ENCODE peak calls at places on chromosomes 11 and 22, in six cellular contexts. K is Peyer's patch, P is neural progenitor cell, R is dorsolateral prefrontal cortex, T is fibroblast of pulmonary artery, E is uterus. W is an unnamed sample.

GRCh38 chr22:42080287-42080686 is 787 bp downstream of the SMDT1 start:
- DNase-seq in K (peak; percentile 66), R (peak; percentile 48), T (peak; percentile 60), E (no peak), P (peak; percentile 45), W (no peak)

GRCh38 chr22:44537016-44537936 is 39.2 kb upstream of the RTL6 start:
- DNase-seq in K (no peak), P (no peak), T (no peak), E (no peak), R (no peak), W (no peak)

GRCh38 chr11:76717369-76717768 is 46.8 kb upstream of the LRRC32 start:
- DNase-seq in K (no peak), T (no peak), P (no peak), E (no peak), R (no peak), W (no peak)

GRCh38 chr11:106061936-106062591 is 15.1 kb downstream of the KBTBD3 start:
- DNase-seq in R (no peak), E (no peak), K (no peak), P (no peak), T (no peak), W (no peak)

GRCh38 chr11:17703951-17704350 is 15.4 kb upstream of the MYOD1 start:
- DNase-seq in T (peak; percentile 23), E (no peak), K (no peak), P (no peak), R (no peak), W (no peak)

GRCh38 chr11:106986261-106986660 is 32.0 kb downstream of the GUCY1A2 start:
- DNase-seq in R (no peak), K (no peak), P (no peak), T (peak; percentile 68), E (no peak), W (no peak)

GRCh38 chr11:62574363-62575057 is 819 bp upstream of the EEF1G start:
- DNase-seq in E (peak; percentile 58), T (peak; percentile 25), R (peak; percentile 65), K (peak; percentile 63), P (peak; percentile 31), W (no peak)

GRCh38 chr22:49368221-49368975 is 459.3 kb downstream of the BRD1 start:
- DNase-seq in R (no peak), P (no peak), K (peak; percentile 30), E (no peak), T (no peak), W (peak; percentile 78)

GRCh38 chr11:12175694-12176241 is 65.4 kb downstream of the MICAL2 start:
- DNase-seq in T (peak; percentile 89), P (no peak), E (no peak), R (no peak), K (no peak), W (no peak)

GRCh38 chr22:24247011-24247507 is 2.2 kb upstream of the GGT5 start:
- DNase-seq in T (peak; percentile 40), R (no peak), E (no peak), P (no peak), K (no peak), W (no peak)

GRCh38 chr11:33735426-33736147 is 636 bp downstream of the CD59 start:
- DNase-seq in P (peak; percentile 59), K (peak; percentile 64), T (no peak), R (peak; percentile 26), E (no peak), W (no peak)

GRCh38 chr11:56885854-56886253 is 102.9 kb upstream of the OR5AK2 start:
- DNase-seq in E (no peak), T (no peak), R (no peak), K (no peak), P (no peak), W (no peak)

GRCh38 chr11:122751298-122752070 is 86.8 kb upstream of the CRTAM start:
- DNase-seq in P (no peak), R (no peak), K (no peak), E (no peak), T (no peak), W (no peak)

GRCh38 chr22:46079093-46079860 is 71.0 kb upstream of the PPARA start:
- DNase-seq in T (no peak), P (no peak), K (peak; percentile 46), R (no peak), E (peak; percentile 24), W (no peak)

GRCh38 chr11:64090811-64091516 is 55.2 kb downstream of the FLRT1 start:
- DNase-seq in E (no peak), P (peak; percentile 64), R (no peak), K (no peak), T (peak; percentile 69), W (no peak)

GRCh38 chr11:117273550-117274289 is 17.4 kb upstream of the BACE1-AS start:
- DNase-seq in E (no peak), K (no peak), P (no peak), R (no peak), T (peak; percentile 87), W (peak; percentile 11)

GRCh38 chr11:73294604-73295003 is 13.5 kb upstream of the ARHGEF17 start:
- DNase-seq in P (no peak), E (no peak), T (no peak), K (no peak), R (no peak), W (no peak)

GRCh38 chr11:64918056-64918455 is 1.0 kb upstream of the ATG2A start:
- DNase-seq in K (no peak), T (peak; percentile 63), E (no peak), P (peak; percentile 33), R (no peak), W (no peak)

GRCh38 chr11:8318536-8318935 is 54.9 kb upstream of the LMO1 start:
- DNase-seq in T (no peak), E (no peak), K (no peak), R (no peak), P (peak; percentile 85), W (no peak)

GRCh38 chr11:2928605-2929510 is at the start of gene PHLDA2:
- DNase-seq in R (peak; percentile 57), T (peak; percentile 71), E (no peak), K (peak; percentile 79), P (peak; percentile 64), W (no peak)

GRCh38 chr11:20134991-20135736 is 25.1 kb downstream of the DBX1 start:
- DNase-seq in R (no peak), P (no peak), E (no peak), K (no peak), T (no peak), W (no peak)

GRCh38 chr11:130023204-130023603 is 20.6 kb upstream of the PRDM10 start:
- DNase-seq in P (no peak), K (no peak), T (peak; percentile 59), E (no peak), R (no peak), W (peak; percentile 48)

GRCh38 chr22:38437416-38437815 is 17.6 kb downstream of the KCNJ4 start:
- DNase-seq in E (no peak), R (no peak), K (no peak), P (no peak), T (no peak), W (no peak)

GRCh38 chr11:15929371-15929801 is 427.0 kb downstream of the SOX6 start:
- DNase-seq in P (no peak), T (no peak), R (no peak), E (no peak), K (no peak), W (peak; percentile 65)

GRCh38 chr11:19460718-19461405 is 220.1 kb upstream of the E2F8 start:
- DNase-seq in R (no peak), E (no peak), K (no peak), P (no peak), T (peak; percentile 56), W (no peak)

GRCh38 chr11:84130646-84131427 is 844.7 kb upstream of the CCDC90B start:
- DNase-seq in K (no peak), R (no peak), P (no peak), T (no peak), E (no peak), W (no peak)

GRCh38 chr11:128555606-128556005 is 31.8 kb downstream of the ETS1 start:
- DNase-seq in T (peak; percentile 49), P (peak; percentile 29), E (no peak), R (no peak), K (no peak), W (no peak)

GRCh38 chr11:64226507-64227051 is 505 bp downstream of the NUDT22 start:
- DNase-seq in R (no peak), K (peak; percentile 89), T (no peak), P (no peak), E (peak; percentile 53), W (no peak)

GRCh38 chr11:115660072-115660805 is 156.0 kb upstream of the CADM1 start:
- DNase-seq in P (peak; percentile 62), E (no peak), T (no peak), R (no peak), K (no peak), W (no peak)

GRCh38 chr11:35488117-35488516 is 37.3 kb downstream of the PAMR1 start:
- DNase-seq in E (no peak), T (peak; percentile 25), P (no peak), R (no peak), K (no peak), W (no peak)

GRCh38 chr11:34238533-34238932 is 119.3 kb downstream of the ABTB2 start:
- DNase-seq in T (peak; percentile 87), K (no peak), R (no peak), E (no peak), P (no peak), W (no peak)

GRCh38 chr11:87083029-87083428 is 45.3 kb downstream of the TMEM135 start:
- DNase-seq in K (no peak), R (no peak), T (no peak), P (peak; percentile 84), E (no peak), W (no peak)

GRCh38 chr11:69434341-69434960 is 47.0 kb upstream of the LINC01488 start:
- DNase-seq in K (no peak), P (peak; percentile 56), E (no peak), R (no peak), T (no peak), W (no peak)

DNA sequence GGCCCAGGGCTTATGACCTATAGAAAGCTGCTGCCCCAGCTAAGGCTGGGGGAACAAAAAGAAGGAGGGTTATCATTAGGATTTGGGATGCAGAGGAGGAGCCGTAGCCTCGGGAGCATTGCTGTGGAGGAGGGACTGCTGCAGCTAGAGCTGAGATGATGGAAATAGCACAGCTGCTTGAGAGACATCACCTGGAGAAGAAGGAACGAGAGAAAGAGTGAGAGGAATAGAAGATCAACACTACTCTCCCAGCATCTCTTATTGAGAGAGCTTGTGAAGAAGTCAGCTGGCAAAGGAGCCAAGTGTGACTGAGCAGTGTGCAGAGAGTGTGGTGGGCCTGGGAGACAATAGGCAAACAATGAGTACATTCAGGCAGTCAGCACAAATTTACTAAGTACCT is 100.7 kb upstream of the PLET1 start:
- DNase-seq in T (no peak), K (no peak), P (no peak), R (no peak), E (no peak), W (no peak)
- TF ChIP-seq CTCF in T (no peak), K (no peak), P (no peak), R (no peak), E (no peak), W (no peak)

GRCh38 chr11:30595929-30596328 is 9.8 kb upstream of the MPPED2 start:
- DNase-seq in E (no peak), K (no peak), T (no peak), R (no peak), P (peak; percentile 67), W (no peak)
- TF ChIP-seq CTCF in E (no peak), K (no peak), T (no peak), R (no peak), P (no peak), W (no peak)

GRCh38 chr22:43481528-43482309 is 69.9 kb downstream of the MPPED1 start:
- DNase-seq in P (peak; percentile 29), E (no peak), T (no peak), R (peak; percentile 20), K (no peak), W (no peak)
- TF ChIP-seq CTCF in P (peak; percentile 31), E (no peak), T (no peak), R (peak; percentile 16), K (no peak), W (no peak)

GRCh38 chr11:41851743-41852142 is 392.3 kb upstream of the LRRC4C start:
- DNase-seq in E (no peak), T (no peak), K (no peak), R (no peak), P (no peak), W (no peak)
- TF ChIP-seq CTCF in E (no peak), T (no peak), K (no peak), R (no peak), P (no peak), W (no peak)

W was measured in osteocyte.